ENCODE peak calls at places on chromosomes 4 and X, in six cellular contexts. J, B, Q, F, T and N are unnamed samples.

GRCh38 chr4:11487876-11488545 is 59.3 kb upstream of the HS3ST1 start:
- DNase-seq in J (no peak), B (no peak), Q (no peak), F (no peak), T (no peak), N (no peak)

GRCh38 chr4:173218411-173219125 is 50.0 kb downstream of the GALNT7 start:
- DNase-seq in J (no peak), B (peak; percentile 16), Q (no peak), F (no peak), T (no peak), N (no peak)

GRCh38 chrX:149898554-149898953 is 17.6 kb downstream of the MAGEA8 start:
- DNase-seq in J (no peak), B (no peak), Q (no peak), F (no peak), T (no peak), N (no peak)

GRCh38 chr4:121025540-121025939 is 46.8 kb downstream of the NDNF start:
- DNase-seq in J (no peak), B (no peak), Q (no peak), F (no peak), T (no peak), N (no peak)

GRCh38 chr4:16043820-16044554 is 39.8 kb downstream of the PROM1 start:
- DNase-seq in J (no peak), B (no peak), Q (no peak), F (no peak), T (peak; percentile 29), N (no peak)

GRCh38 chr4:44679060-44679459 is 840 bp downstream of the GUF1 start:
- DNase-seq in J (no peak), B (no peak), Q (no peak), F (no peak), T (no peak), N (no peak)

GRCh38 chr4:122300776-122301175 is 78.0 kb upstream of the ADAD1 start:
- DNase-seq in J (no peak), B (no peak), Q (no peak), F (no peak), T (no peak), N (no peak)

GRCh38 chr4:106595906-106596305 is 227.3 kb upstream of the GIMD1 start:
- DNase-seq in J (no peak), B (no peak), Q (no peak), F (no peak), T (no peak), N (no peak)

GRCh38 chrX:20315140-20315539 is 48.4 kb upstream of the RPS6KA3 start:
- DNase-seq in J (no peak), B (no peak), Q (peak; percentile 10), F (no peak), T (no peak), N (no peak)

GRCh38 chrX:91435465-91435864 is 826 bp downstream of the PABPC5 start:
- DNase-seq in J (no peak), B (no peak), Q (no peak), F (no peak), T (no peak), N (no peak)

GRCh38 chr4:115159141-115159540 is 45.7 kb upstream of the NDST4 start:
- DNase-seq in J (no peak), B (no peak), Q (no peak), F (no peak), T (no peak), N (no peak)

GRCh38 chrX:51825432-51825831 is 68.0 kb upstream of the MAGED1 start:
- DNase-seq in J (no peak), B (no peak), Q (no peak), F (no peak), T (no peak), N (no peak)

GRCh38 chr4:95693594-95693993 is 144.8 kb upstream of the UNC5C start:
- DNase-seq in J (no peak), B (no peak), Q (no peak), F (peak; percentile 37), T (no peak), N (no peak)

GRCh38 chr4:108171541-108172230 is 3.0 kb upstream of the LEF1 start:
- DNase-seq in J (no peak), B (no peak), Q (no peak), F (no peak), T (no peak), N (no peak)

GRCh38 chrX:49165901-49166881 is 3.6 kb downstream of the MAGIX start:
- DNase-seq in J (peak; percentile 91), B (no peak), Q (peak; percentile 87), F (no peak), T (peak; percentile 52), N (no peak)

GRCh38 chrX:154462396-154462795 is 4.3 kb downstream of the PLXNA3 start:
- DNase-seq in J (no peak), B (no peak), Q (no peak), F (no peak), T (no peak), N (no peak)

GRCh38 chrX:15751160-15751819 is 13.2 kb downstream of the CA5B start:
- DNase-seq in J (no peak), B (no peak), Q (no peak), F (no peak), T (no peak), N (no peak)

GRCh38 chr4:186900980-186901379 is 177.3 kb upstream of the FAT1 start:
- DNase-seq in J (no peak), B (no peak), Q (no peak), F (no peak), T (no peak), N (no peak)

GRCh38 chrX:141969706-141970105 is 66.0 kb downstream of the MAGEC1 start:
- DNase-seq in J (no peak), B (no peak), Q (no peak), F (no peak), T (no peak), N (no peak)

GRCh38 chr4:168769416-168769815 is 240.6 kb downstream of the CBR4 start:
- DNase-seq in J (no peak), B (no peak), Q (no peak), F (no peak), T (no peak), N (no peak)

GRCh38 chr4:53196195-53196641 is 169.6 kb downstream of the SCFD2 start:
- DNase-seq in J (no peak), B (no peak), Q (no peak), F (no peak), T (no peak), N (no peak)

GRCh38 chr4:139278450-139278849 is 1.6 kb downstream of the MGARP start:
- DNase-seq in J (no peak), B (no peak), Q (no peak), F (no peak), T (no peak), N (no peak)

GRCh38 chr4:2220016-2220620 is 21.8 kb downstream of the HAUS3 start:
- DNase-seq in J (peak; percentile 83), B (peak; percentile 30), Q (peak; percentile 75), F (peak; percentile 71), T (peak; percentile 66), N (peak; percentile 13)

GRCh38 chr4:4864443-4864939 is 5.0 kb downstream of the MSX1 start:
- DNase-seq in J (no peak), B (no peak), Q (no peak), F (no peak), T (no peak), N (no peak)

GRCh38 chr4:8886625-8887406 is 15.2 kb upstream of the HMX1 start:
- DNase-seq in J (no peak), B (no peak), Q (no peak), F (no peak), T (no peak), N (no peak)

GRCh38 chr4:10096201-10096975 is 20.2 kb downstream of the WDR1 start:
- DNase-seq in J (peak; percentile 80), B (peak; percentile 80), Q (peak; percentile 70), F (no peak), T (peak; percentile 60), N (peak; percentile 72)

GRCh38 chr4:102139132-102139573 is 206.1 kb downstream of the SLC39A8 start:
- DNase-seq in J (no peak), B (no peak), Q (no peak), F (no peak), T (no peak), N (no peak)

GRCh38 chr4:56981795-56982201 is 3.1 kb downstream of the POLR2B start:
- DNase-seq in J (no peak), B (no peak), Q (no peak), F (no peak), T (no peak), N (no peak)
- H3K4me3 ChIP-seq in J (no peak overlapping the region), B (peak overlapping the region; percentile 38), Q (no peak overlapping the region), F (no peak overlapping the region), T (no peak overlapping the region), N (peak overlapping the region; percentile 5)

DNA sequence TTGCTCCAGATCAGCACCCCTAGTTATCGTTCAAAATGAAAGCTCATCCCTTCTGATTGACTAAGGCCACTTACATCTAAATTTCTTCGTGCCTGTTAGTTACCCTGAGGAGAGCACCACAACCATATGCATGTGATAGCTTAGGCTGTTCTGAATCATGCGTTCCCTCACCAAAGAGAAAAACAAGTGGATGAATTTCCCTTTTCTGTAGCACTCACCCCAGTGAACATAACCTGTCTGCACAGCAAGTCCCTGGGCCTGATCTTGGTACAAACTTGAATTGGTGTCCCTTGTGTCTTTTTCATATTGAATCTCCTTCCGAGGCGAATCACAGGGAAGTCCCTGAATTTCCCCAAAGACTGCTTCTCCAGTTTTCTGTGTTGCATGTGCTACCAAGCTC is 100.5 kb downstream of the KLHL8 start:
- DNase-seq in J (no peak), B (no peak), Q (no peak), F (no peak), T (no peak), N (no peak)
- H3K27ac ChIP-seq in J (peak overlapping the region; percentile 87), B (peak overlapping the region; percentile 85), Q (peak overlapping the region; percentile 81), F (no peak overlapping the region), T (peak overlapping the region; percentile 90), N (peak overlapping the region; percentile 87)

GRCh38 chrX:42948723-42949122 is 170.8 kb upstream of the PPP1R2C start:
- DNase-seq in J (no peak), B (no peak), Q (no peak), F (no peak), T (no peak), N (no peak)

GRCh38 chrX:42944381-42944998 is 166.5 kb upstream of the PPP1R2C start:
- DNase-seq in J (no peak), B (no peak), Q (no peak), F (no peak), T (no peak), N (no peak)

GRCh38 chrX:42946544-42947223 is 168.7 kb upstream of the PPP1R2C start:
- DNase-seq in J (no peak), B (no peak), Q (no peak), F (no peak), T (no peak), N (no peak)

GRCh38 chrX:42941671-42942070 is 163.7 kb upstream of the PPP1R2C start:
- DNase-seq in J (no peak), B (no peak), Q (no peak), F (no peak), T (no peak), N (no peak)

GRCh38 chrX:42943051-42943450 is 165.1 kb upstream of the PPP1R2C start:
- DNase-seq in J (no peak), B (no peak), Q (no peak), F (no peak), T (no peak), N (no peak)
- H3K4me3 ChIP-seq in J (no peak overlapping the region), B (no peak overlapping the region), Q (no peak overlapping the region), F (no peak overlapping the region), T (no peak overlapping the region), N (no peak overlapping the region)

DNA sequence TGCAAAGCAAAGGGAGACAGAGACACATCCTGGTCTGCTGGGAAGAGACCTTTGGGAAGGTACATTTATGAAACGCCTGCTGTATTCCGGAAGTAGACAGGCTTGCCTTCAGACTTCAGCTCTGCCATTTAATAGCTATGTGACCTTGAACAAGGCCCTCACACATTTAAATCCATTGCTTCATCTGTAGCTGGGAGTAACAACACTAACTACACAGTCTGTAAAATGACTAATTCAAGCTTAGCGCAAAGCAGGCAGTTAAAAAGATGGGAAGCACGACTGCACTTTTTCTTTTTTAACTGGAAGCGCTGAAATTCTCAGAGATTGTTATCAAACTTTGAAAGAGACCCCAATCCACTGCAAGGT is 121.0 kb downstream of the AFAP1 start:
- DNase-seq in J (no peak), B (no peak), Q (no peak), F (no peak), T (no peak), N (no peak)
- H3K27ac ChIP-seq in J (no peak overlapping the region), B (no peak overlapping the region), Q (peak overlapping the region; percentile 51), F (no peak overlapping the region), T (peak overlapping the region; percentile 52), N (no peak overlapping the region)